ENCODE peak calls at places on chromosomes 4 and X, in five cellular contexts. K is HepG2, S is fibroblast of mammary gland, G is spleen, T is B cell. A is an unnamed sample.

GRCh38 chr4:102047616-102048015 is 257.1 kb downstream of the BANK1 start:
- DNase-seq in K (no peak), S (no peak), G (no peak), T (no peak), A (no peak)

GRCh38 chr4:164221631-164222030 is 532.3 kb upstream of the SMIM31 start:
- DNase-seq in K (no peak), S (peak), G (no peak), T (no peak), A (no peak)

GRCh38 chr4:127586922-127587571 is 45.7 kb upstream of the INTU start:
- DNase-seq in K (peak), S (peak), G (no peak), T (no peak), A (peak)

GRCh38 chrX:18883961-18884765 is 99.8 kb downstream of the PHKA2 start:
- DNase-seq in K (no peak), S (no peak), G (peak), T (no peak), A (no peak)

GRCh38 chr4:27366424-27366823 is 505.8 kb downstream of the STIM2 start:
- DNase-seq in K (no peak), S (peak), G (no peak), T (no peak), A (no peak)

GRCh38 chrX:10945463-10945862 is 165.7 kb upstream of the HCCS start:
- DNase-seq in K (no peak), S (no peak), G (no peak), T (no peak), A (no peak)

GRCh38 chr4:24603343-24603742 is 19.0 kb upstream of the DHX15 start:
- DNase-seq in K (no peak), S (no peak), G (no peak), T (no peak), A (no peak)

GRCh38 chr4:122003335-122003734 is 51.5 kb upstream of the TRPC3 start:
- DNase-seq in K (peak), S (peak), G (no peak), T (peak), A (peak)

GRCh38 chr4:145536044-145536443 is 54.4 kb downstream of the SMAD1 start:
- DNase-seq in K (no peak), S (no peak), G (no peak), T (no peak), A (no peak)

DNA sequence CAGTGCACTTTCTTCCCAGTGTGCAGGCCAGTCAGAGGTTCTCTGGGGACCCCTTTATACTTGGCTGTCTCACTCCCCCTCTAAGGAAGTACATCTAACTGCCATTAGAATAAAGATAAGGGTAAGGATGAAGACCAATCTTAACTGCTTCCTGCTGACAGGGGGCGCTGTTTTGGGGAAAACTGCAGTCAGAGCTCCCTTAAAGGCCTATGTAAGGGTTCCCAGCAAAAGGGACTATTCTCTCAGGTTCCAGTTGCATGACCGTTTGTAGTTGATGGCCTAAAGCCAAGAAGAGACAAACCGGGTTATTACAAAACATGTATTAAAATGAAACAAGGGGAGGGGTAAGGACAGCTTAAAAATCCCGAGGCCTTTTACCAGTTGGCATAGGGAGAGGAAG is 115.6 kb upstream of the SPIN4 start:
- DNase-seq in K (no peak), S (no peak), G (no peak), T (no peak), A (no peak)
- TF ChIP-seq CTCF in K (no peak), S (peak), G (no peak), T (no peak), A (no peak)

GRCh38 chr4:147094228-147094627 is 148.6 kb upstream of the TTC29 start:
- DNase-seq in K (no peak), S (no peak), G (no peak), T (no peak), A (no peak)
- TF ChIP-seq CTCF in K (no peak), S (no peak), G (no peak), T (no peak), A (no peak)

GRCh38 chr4:36722986-36723385 is 441.6 kb downstream of the DTHD1 start:
- DNase-seq in K (no peak), S (no peak), G (no peak), T (no peak), A (no peak)
- TF ChIP-seq CTCF in K (no peak), S (no peak), G (no peak), T (no peak), A (no peak)

GRCh38 chrX:57453901-57454300 is 137.9 kb upstream of the ZXDB start:
- DNase-seq in K (peak), S (peak), G (no peak), T (peak), A (peak)
- TF ChIP-seq CTCF in K (peak), S (peak), G (no peak), T (peak), A (peak)

GRCh38 chr4:153234923-153235322 is 30.7 kb downstream of the TRIM2 start:
- DNase-seq in K (no peak), S (peak), G (no peak), T (no peak), A (no peak)
- TF ChIP-seq CTCF in K (no peak), S (no peak), G (no peak), T (no peak), A (no peak)

DNA sequence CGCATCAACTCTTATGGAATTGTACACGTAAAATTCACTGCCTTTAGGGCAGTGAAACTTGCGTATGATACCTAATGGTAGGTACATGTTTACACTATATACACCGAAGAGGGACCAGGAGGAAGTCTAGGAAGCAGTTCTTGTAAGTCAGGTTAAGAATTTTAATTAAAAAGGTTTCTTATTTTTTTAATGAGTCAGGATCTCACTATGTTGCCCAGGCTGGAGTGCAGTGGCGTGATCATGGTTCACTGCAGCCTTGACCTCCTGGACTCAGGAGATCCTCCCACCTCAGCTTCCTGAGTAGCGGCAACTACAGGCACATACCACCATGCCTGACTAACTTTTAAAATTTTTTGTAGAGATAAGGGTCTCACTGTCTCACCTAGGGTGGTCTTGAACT is 6.6 kb downstream of the NUDT9 start:
- DNase-seq in K (no peak), S (no peak), G (no peak), T (no peak), A (no peak)
- TF ChIP-seq CTCF in K (no peak), S (no peak), G (no peak), T (no peak), A (no peak)

GRCh38 chrX:154373340-154374306 is 811 bp downstream of the FLNA start:
- DNase-seq in K (peak), S (peak), G (no peak), T (no peak), A (peak)
- TF ChIP-seq CTCF in K (peak), S (peak), G (no peak), T (peak), A (peak)

GRCh38 chr4:148152868-148153630 is 289.2 kb downstream of the NR3C2 start:
- DNase-seq in K (no peak), S (peak), G (no peak), T (no peak), A (no peak)
- TF ChIP-seq CTCF in K (no peak), S (peak), G (no peak), T (no peak), A (no peak)